ENCODE peak calls at places on chromosomes 2 and 18, in ten cellular contexts. C is brain microvascular endothelial cell; J is iris pigment epithelial cell; T is SK-N-MC; Q is left ventricle myocardium inferior; H is Calu3; N is GM19239; U is germinal center; M is NCI-H748 treated with DMSO at 0.1 percent for 48 hours; W is activated CD8-positive, alpha-beta memory T cell treated with anti-CD3 and anti-CD28 coated beads for 48 hours. Z is an unnamed sample.

GRCh38 chr2:232104076-232104646 is 142.6 kb downstream of the DIS3L2 start:
- DNase-seq in C (no peak), J (peak; percentile 47), T (no peak), Q (no peak), H (no peak), N (no peak), U (no peak), M (no peak), W (no peak), Z (no peak)

GRCh38 chr2:218387369-218388194 is 5.5 kb downstream of the SLC11A1 start:
- DNase-seq in C (peak; percentile 70), J (peak; percentile 86), T (no peak), Q (no peak), H (no peak), N (no peak), U (peak; percentile 51), M (peak; percentile 80), W (no peak), Z (peak; percentile 54)

GRCh38 chr2:172580544-172580943 is 24.7 kb downstream of the PDK1 start:
- DNase-seq in C (no peak), J (no peak), T (no peak), Q (no peak), H (no peak), N (no peak), U (no peak), M (no peak), W (no peak), Z (no peak)

GRCh38 chr2:72694715-72695496 is 130.9 kb downstream of the EXOC6B start:
- DNase-seq in C (peak; percentile 50), J (peak; percentile 84), T (no peak), Q (peak; percentile 72), H (peak; percentile 29), N (no peak), U (no peak), M (no peak), W (no peak), Z (no peak)

GRCh38 chr18:57427429-57428181 is 7.6 kb upstream of the ONECUT2 start:
- DNase-seq in C (no peak), J (no peak), T (no peak), Q (no peak), H (no peak), N (no peak), U (no peak), M (no peak), W (no peak), Z (peak; percentile 4)

GRCh38 chr2:238466242-238466598 is 39.5 kb downstream of the ASB1 start:
- DNase-seq in C (no peak), J (no peak), T (no peak), Q (no peak), H (no peak), N (no peak), U (no peak), M (no peak), W (no peak), Z (no peak)

GRCh38 chr18:49225160-49225559 is 235.3 kb downstream of the DYM start:
- DNase-seq in C (no peak), J (no peak), T (no peak), Q (no peak), H (no peak), N (no peak), U (no peak), M (no peak), W (no peak), Z (no peak)

GRCh38 chr2:233387667-233388528 is 33.6 kb downstream of the DGKD start:
- DNase-seq in C (peak; percentile 97), J (peak; percentile 96), T (no peak), Q (peak; percentile 94), H (no peak), N (no peak), U (no peak), M (no peak), W (no peak), Z (no peak)